ENCODE peak calls at places on chromosome 15, in six cellular contexts. X is IMR-90, M is esophagus squamous epithelium, T is uterus, B is tibial nerve, F is ovary. E is an unnamed sample.

GRCh38 chr15:65021475-65021874 is 8.0 kb downstream of the MTFMT start:
- DNase-seq in X (no peak), M (no peak), T (no peak), B (no peak), F (no peak), E (no peak)

GRCh38 chr15:74783072-74783807 is 1.4 kb downstream of the CSK start:
- DNase-seq in X (peak), M (no peak), T (no peak), B (no peak), F (no peak), E (no peak)

GRCh38 chr15:66603301-66604179 is 37.7 kb upstream of the LCTL start:
- DNase-seq in X (peak), M (no peak), T (peak), B (no peak), F (peak), E (peak)

GRCh38 chr15:74873036-74873755 is at the start of gene SCAMP2:
- DNase-seq in X (peak), M (peak), T (peak), B (peak), F (peak), E (peak)

GRCh38 chr15:79523266-79523665 is 91.1 kb downstream of the MINAR1 start:
- DNase-seq in X (no peak), M (no peak), T (no peak), B (no peak), F (no peak), E (no peak)

GRCh38 chr15:74040115-74040850 is 42.1 kb downstream of the GOLGA6A start:
- DNase-seq in X (peak), M (no peak), T (peak), B (peak), F (peak), E (no peak)

GRCh38 chr15:29115093-29115991 is 154.3 kb downstream of the NSMCE3 start:
- DNase-seq in X (no peak), M (no peak), T (no peak), B (no peak), F (no peak), E (no peak)

GRCh38 chr15:27059610-27060202 is 88.7 kb downstream of the GABRG3 start:
- DNase-seq in X (peak), M (no peak), T (no peak), B (no peak), F (no peak), E (no peak)

GRCh38 chr15:42394131-42394530 is 34.8 kb downstream of the CAPN3 start:
- DNase-seq in X (no peak), M (no peak), T (no peak), B (no peak), F (no peak), E (no peak)

GRCh38 chr15:75397494-75397893 is 29.1 kb upstream of the MAN2C1 start:
- DNase-seq in X (peak), M (no peak), T (no peak), B (no peak), F (no peak), E (no peak)

DNA sequence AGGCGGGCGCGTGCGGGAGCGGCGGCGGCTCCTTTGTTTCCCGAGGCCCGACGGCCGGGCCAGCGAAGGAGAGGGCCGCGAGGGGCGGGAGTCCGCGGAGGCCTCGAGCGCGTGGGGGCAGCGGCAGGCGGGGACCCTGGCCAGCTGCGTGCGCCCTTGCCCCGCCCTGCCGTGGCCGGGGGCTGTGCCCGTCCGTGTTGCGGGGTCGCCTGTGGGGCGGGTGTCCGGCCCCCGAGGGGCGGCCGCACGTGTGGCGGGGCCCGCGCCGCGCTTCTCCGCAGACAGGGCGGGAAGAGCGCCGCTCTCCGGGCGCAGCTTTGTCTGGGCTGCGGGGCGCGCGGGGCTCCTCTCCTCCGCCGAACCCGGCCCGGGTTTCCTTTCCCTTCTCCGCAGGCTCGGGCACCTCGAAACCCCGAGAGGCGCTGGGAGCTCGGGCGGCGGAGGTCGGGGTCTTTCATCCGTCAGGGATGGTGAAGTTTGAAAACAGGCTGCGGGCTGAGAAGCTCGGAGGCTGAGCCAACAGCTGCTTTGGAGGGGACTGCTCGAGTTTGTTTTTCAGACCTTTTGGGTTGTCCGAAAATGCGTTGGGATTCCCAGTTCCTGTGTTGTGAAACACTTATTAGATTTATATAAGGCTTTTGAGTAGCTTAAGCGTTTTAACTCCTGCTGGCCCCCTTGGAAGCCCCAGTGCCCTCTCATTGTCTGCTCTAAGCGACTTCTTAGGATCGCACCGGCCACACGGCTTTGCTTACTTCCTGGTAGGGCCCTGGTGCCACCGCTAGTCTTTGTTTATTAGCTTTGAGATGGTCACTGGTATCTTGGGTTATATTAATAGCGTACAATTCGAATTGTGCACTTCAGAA is 817 bp downstream of the USP3 start:
- DNase-seq in X (peak), M (no peak), T (peak), B (no peak), F (peak), E (peak)
- TF ChIP-seq POLR2A in X (no peak), M (no peak), T (no peak), B (no peak), F (no peak), E (no peak)

GRCh38 chr15:43793647-43794046 is 1.5 kb downstream of the SERF2 start:
- DNase-seq in X (no peak), M (no peak), T (no peak), B (no peak), F (no peak), E (no peak)

GRCh38 chr15:43794269-43795037 is 2.3 kb downstream of the SERF2 start:
- DNase-seq in X (peak), M (no peak), T (no peak), B (no peak), F (no peak), E (peak)

GRCh38 chr15:43791993-43792760 is at the start of gene SERF2:
- DNase-seq in X (peak), M (peak), T (peak), B (peak), F (peak), E (peak)

GRCh38 chr15:43792761-43793493 is 807 bp downstream of the SERF2 start:
- DNase-seq in X (peak), M (no peak), T (no peak), B (no peak), F (peak), E (peak)

GRCh38 chr15:43789409-43789808 is 2.7 kb upstream of the SERF2 start:
- DNase-seq in X (no peak), M (no peak), T (no peak), B (no peak), F (no peak), E (no peak)
- H3K27ac ChIP-seq in X (no peak), M (no peak), T (no peak), B (no peak), F (no peak), E (no peak)

GRCh38 chr15:78437107-78437761 is 782 bp upstream of the IREB2 start:
- DNase-seq in X (peak), M (no peak), T (no peak), B (no peak), F (no peak), E (no peak)

GRCh38 chr15:78434134-78434533 is 3.9 kb upstream of the IREB2 start:
- DNase-seq in X (no peak), M (no peak), T (no peak), B (no peak), F (no peak), E (no peak)

GRCh38 chr15:78438595-78439285 is 724 bp downstream of the IREB2 start:
- DNase-seq in X (no peak), M (no peak), T (no peak), B (no peak), F (no peak), E (no peak)

GRCh38 chr15:78440375-78441373 is 2.7 kb downstream of the IREB2 start:
- DNase-seq in X (no peak), M (no peak), T (no peak), B (no peak), F (no peak), E (no peak)

DNA sequence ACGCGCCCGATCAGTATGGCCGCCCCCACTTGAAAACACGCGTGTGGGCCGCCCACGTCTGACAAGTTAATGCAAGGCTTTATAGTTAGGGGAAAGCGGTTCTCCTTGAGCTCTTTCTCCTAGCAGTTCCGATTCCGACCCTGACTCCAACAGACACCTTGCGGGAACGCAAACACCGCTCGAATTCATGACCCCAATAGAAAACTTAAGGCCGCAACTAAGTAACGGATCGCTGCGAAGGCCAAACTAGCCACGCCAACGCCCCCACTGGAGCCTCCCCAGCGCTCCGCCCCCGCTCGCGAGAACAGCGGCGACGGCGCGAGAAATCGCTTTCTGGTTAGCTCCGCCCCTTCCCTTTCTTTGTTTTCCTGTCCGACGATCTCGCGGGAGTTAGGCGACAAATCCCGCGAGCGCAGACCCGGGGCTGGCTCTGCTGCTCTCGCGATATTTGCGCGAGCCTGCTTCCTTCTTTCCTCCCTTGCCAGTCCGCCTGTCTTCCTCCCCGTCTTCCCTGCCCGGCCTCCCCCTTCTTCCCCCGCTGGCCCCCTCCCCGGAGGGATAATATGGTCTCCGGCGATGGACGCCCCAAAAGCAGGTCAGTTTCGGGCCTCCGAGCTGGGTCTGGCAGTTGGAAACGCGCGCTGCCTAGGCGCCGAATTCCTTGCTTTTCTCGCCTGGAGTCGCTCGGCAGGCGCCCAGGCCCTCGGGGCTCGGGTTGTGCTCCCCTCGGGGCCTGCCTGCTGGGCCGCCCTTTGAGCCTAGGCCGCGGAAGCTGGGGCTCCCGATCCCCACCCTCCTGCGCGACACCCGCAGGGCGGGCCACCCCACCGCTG is at the start of gene IREB2:
- DNase-seq in X (peak), M (peak), T (peak), B (peak), F (peak), E (peak)
- TF ChIP-seq CTCF in X (no peak), M (no peak), T (peak), B (no peak), F (no peak), E (peak)

GRCh38 chr15:41116116-41116871 is at the start of gene INO80:
- DNase-seq in X (peak), M (peak), T (peak), B (peak), F (peak), E (peak)
- TF ChIP-seq POLR2A in X (peak), M (peak), T (peak), B (peak), F (peak), E (no peak)